ENCODE peak calls at places on chromosomes 2 and 18, in four cellular contexts. V, B, G and D are unnamed samples.

GRCh38 chr2:165203689-165204559 is at the start of gene SCN3A:
- DNase-seq in V (peak), B (no peak), G (peak), D (no peak)

GRCh38 chr2:53381271-53381670 is 386.3 kb upstream of the CHAC2 start:
- DNase-seq in V (no peak), B (no peak), G (no peak), D (no peak)

GRCh38 chr18:69774831-69775230 is 172.8 kb downstream of the CD226 start:
- DNase-seq in B (no peak), V (no peak), G (no peak), D (no peak)

GRCh38 chr2:20185176-20186022 is 39.5 kb downstream of the SDC1 start:
- DNase-seq in V (peak), B (no peak), G (peak), D (no peak)

GRCh38 chr2:227473019-227473461 is 1.1 kb downstream of the AGFG1 start:
- DNase-seq in V (no peak), G (no peak), B (no peak), D (no peak)

GRCh38 chr18:59748628-59749360 is 51.6 kb upstream of the CCBE1 start:
- DNase-seq in V (peak), B (no peak), G (no peak), D (no peak)

GRCh38 chr2:9967053-9967775 is 15.7 kb downstream of the GRHL1 start:
- DNase-seq in G (no peak), B (no peak), V (peak), D (no peak)

GRCh38 chr2:152354069-152354755 is 19.2 kb downstream of the FMNL2 start:
- DNase-seq in V (no peak), B (no peak), G (no peak), D (no peak)